ENCODE peak calls at places on chromosomes 13 and 19, in eight cellular contexts. One of them, this sample, is unnamed. For H3K27me3, the result is how much of the 10 kb centered on the place peaks cover.

GRCh38 chr19:4713384-4713951 is 10.2 kb downstream of the DPP9 start:
- DNase-seq in MM.1S: no peak
- DNase-seq in spleen: no peak
- DNase-seq in thoracic aorta: no peak
- DNase-seq in naive thymus-derived CD4-positive, alpha-beta T cell: no peak
- DNase-seq in astrocyte: peak
- DNase-seq in CD4-positive, alpha-beta memory T cell: no peak
- DNase-seq in IMR-90: peak
- DNase-seq in this sample: no peak

GRCh38 chr19:39336483-39336882 is 640 bp upstream of the GMFG start:
- DNase-seq in MM.1S: no peak
- DNase-seq in spleen: no peak
- DNase-seq in thoracic aorta: no peak
- DNase-seq in naive thymus-derived CD4-positive, alpha-beta T cell: no peak
- DNase-seq in astrocyte: no peak
- DNase-seq in CD4-positive, alpha-beta memory T cell: no peak
- DNase-seq in IMR-90: no peak
- DNase-seq in this sample: no peak

GRCh38 chr13:23963947-23964346 is 66.6 kb upstream of the C1QTNF9B start:
- DNase-seq in MM.1S: no peak
- DNase-seq in spleen: no peak
- DNase-seq in thoracic aorta: no peak
- DNase-seq in naive thymus-derived CD4-positive, alpha-beta T cell: no peak
- DNase-seq in astrocyte: peak
- DNase-seq in CD4-positive, alpha-beta memory T cell: no peak
- DNase-seq in IMR-90: peak
- DNase-seq in this sample: no peak

GRCh38 chr19:40191836-40192646 is 815 bp downstream of the MAP3K10 start:
- DNase-seq in MM.1S: peak
- DNase-seq in spleen: peak
- DNase-seq in thoracic aorta: no peak
- DNase-seq in naive thymus-derived CD4-positive, alpha-beta T cell: no peak
- DNase-seq in astrocyte: no peak
- DNase-seq in CD4-positive, alpha-beta memory T cell: no peak
- DNase-seq in IMR-90: peak
- DNase-seq in this sample: peak

GRCh38 chr19:39145180-39145953 is 19.8 kb downstream of the PAK4 start:
- DNase-seq in MM.1S: no peak
- DNase-seq in spleen: no peak
- DNase-seq in thoracic aorta: no peak
- DNase-seq in naive thymus-derived CD4-positive, alpha-beta T cell: no peak
- DNase-seq in astrocyte: no peak
- DNase-seq in CD4-positive, alpha-beta memory T cell: no peak
- DNase-seq in IMR-90: no peak
- DNase-seq in this sample: no peak

GRCh38 chr13:41054212-41054877 is 7.0 kb upstream of the WBP4 start:
- DNase-seq in MM.1S: peak
- DNase-seq in spleen: no peak
- DNase-seq in thoracic aorta: no peak
- DNase-seq in naive thymus-derived CD4-positive, alpha-beta T cell: no peak
- DNase-seq in astrocyte: peak
- DNase-seq in CD4-positive, alpha-beta memory T cell: peak
- DNase-seq in IMR-90: peak
- DNase-seq in this sample: no peak

GRCh38 chr19:5122121-5122400 is 153.1 kb downstream of the KDM4B start:
- DNase-seq in MM.1S: no peak
- DNase-seq in spleen: no peak
- DNase-seq in thoracic aorta: no peak
- DNase-seq in naive thymus-derived CD4-positive, alpha-beta T cell: no peak
- DNase-seq in astrocyte: no peak
- DNase-seq in CD4-positive, alpha-beta memory T cell: no peak
- DNase-seq in IMR-90: no peak
- DNase-seq in this sample: no peak

GRCh38 chr19:6979341-6979740 is 41.9 kb downstream of the MBD3L2B start:
- DNase-seq in MM.1S: no peak
- DNase-seq in spleen: no peak
- DNase-seq in thoracic aorta: no peak
- DNase-seq in naive thymus-derived CD4-positive, alpha-beta T cell: no peak
- DNase-seq in astrocyte: no peak
- DNase-seq in CD4-positive, alpha-beta memory T cell: no peak
- DNase-seq in IMR-90: no peak
- DNase-seq in this sample: no peak

GRCh38 chr19:2726904-2727639 is 5.9 kb upstream of the DIRAS1 start:
- DNase-seq in MM.1S: no peak
- DNase-seq in spleen: no peak
- DNase-seq in thoracic aorta: no peak
- DNase-seq in naive thymus-derived CD4-positive, alpha-beta T cell: no peak
- DNase-seq in astrocyte: no peak
- DNase-seq in CD4-positive, alpha-beta memory T cell: no peak
- DNase-seq in IMR-90: no peak
- DNase-seq in this sample: no peak

GRCh38 chr19:14450168-14450874 is 17.2 kb downstream of the PKN1 start:
- DNase-seq in MM.1S: peak
- DNase-seq in spleen: no peak
- DNase-seq in thoracic aorta: no peak
- DNase-seq in naive thymus-derived CD4-positive, alpha-beta T cell: no peak
- DNase-seq in astrocyte: no peak
- DNase-seq in CD4-positive, alpha-beta memory T cell: peak
- DNase-seq in IMR-90: no peak
- DNase-seq in this sample: no peak

GRCh38 chr13:81738364-81738763 is 1397.4 kb upstream of the SPRY2 start:
- DNase-seq in MM.1S: no peak
- DNase-seq in spleen: no peak
- DNase-seq in thoracic aorta: no peak
- DNase-seq in naive thymus-derived CD4-positive, alpha-beta T cell: no peak
- DNase-seq in astrocyte: no peak
- DNase-seq in CD4-positive, alpha-beta memory T cell: no peak
- DNase-seq in IMR-90: no peak
- DNase-seq in this sample: no peak

GRCh38 chr13:98576215-98576945 is 527 bp downstream of the STK24 start:
- DNase-seq in MM.1S: peak
- DNase-seq in spleen: peak
- DNase-seq in thoracic aorta: no peak
- DNase-seq in naive thymus-derived CD4-positive, alpha-beta T cell: peak
- DNase-seq in astrocyte: no peak
- DNase-seq in CD4-positive, alpha-beta memory T cell: peak
- DNase-seq in IMR-90: no peak
- DNase-seq in this sample: no peak

GRCh38 chr13:60448907-60449510 is 52.0 kb downstream of the TDRD3 start:
- DNase-seq in MM.1S: no peak
- DNase-seq in spleen: no peak
- DNase-seq in thoracic aorta: no peak
- DNase-seq in naive thymus-derived CD4-positive, alpha-beta T cell: no peak
- DNase-seq in astrocyte: peak
- DNase-seq in CD4-positive, alpha-beta memory T cell: no peak
- DNase-seq in IMR-90: peak
- DNase-seq in this sample: no peak

GRCh38 chr13:39516140-39516539 is 86.9 kb downstream of the LHFPL6 start:
- DNase-seq in MM.1S: no peak
- DNase-seq in spleen: no peak
- DNase-seq in thoracic aorta: no peak
- DNase-seq in naive thymus-derived CD4-positive, alpha-beta T cell: no peak
- DNase-seq in astrocyte: peak
- DNase-seq in CD4-positive, alpha-beta memory T cell: no peak
- DNase-seq in IMR-90: no peak
- DNase-seq in this sample: no peak

GRCh38 chr13:95121516-95121915 is 179.7 kb downstream of the ABCC4 start:
- DNase-seq in MM.1S: no peak
- DNase-seq in spleen: no peak
- DNase-seq in thoracic aorta: no peak
- DNase-seq in naive thymus-derived CD4-positive, alpha-beta T cell: no peak
- DNase-seq in astrocyte: no peak
- DNase-seq in CD4-positive, alpha-beta memory T cell: no peak
- DNase-seq in IMR-90: no peak
- DNase-seq in this sample: no peak

GRCh38 chr19:12872941-12873890 is 8.0 kb downstream of the DNASE2 start:
- DNase-seq in MM.1S: peak
- DNase-seq in spleen: no peak
- DNase-seq in thoracic aorta: no peak
- DNase-seq in naive thymus-derived CD4-positive, alpha-beta T cell: no peak
- DNase-seq in astrocyte: no peak
- DNase-seq in CD4-positive, alpha-beta memory T cell: peak
- DNase-seq in IMR-90: peak
- DNase-seq in this sample: no peak

GRCh38 chr13:113906566-113906965 is 42.7 kb upstream of the GAS6 start:
- DNase-seq in MM.1S: no peak
- DNase-seq in spleen: peak
- DNase-seq in thoracic aorta: no peak
- DNase-seq in naive thymus-derived CD4-positive, alpha-beta T cell: no peak
- DNase-seq in astrocyte: no peak
- DNase-seq in CD4-positive, alpha-beta memory T cell: no peak
- DNase-seq in IMR-90: no peak
- DNase-seq in this sample: no peak

GRCh38 chr13:112761701-112762689 is 72.2 kb downstream of the ATP11A start:
- DNase-seq in MM.1S: no peak
- DNase-seq in spleen: peak
- DNase-seq in thoracic aorta: no peak
- DNase-seq in naive thymus-derived CD4-positive, alpha-beta T cell: no peak
- DNase-seq in astrocyte: peak
- DNase-seq in CD4-positive, alpha-beta memory T cell: no peak
- DNase-seq in IMR-90: peak
- DNase-seq in this sample: no peak
- H3K27ac ChIP-seq in MM.1S: no peak
- H3K27ac ChIP-seq in spleen: no peak
- H3K27ac ChIP-seq in thoracic aorta: no peak
- H3K27ac ChIP-seq in naive thymus-derived CD4-positive, alpha-beta T cell: no peak
- H3K27ac ChIP-seq in astrocyte: no peak
- H3K27ac ChIP-seq in CD4-positive, alpha-beta memory T cell: no peak
- H3K27ac ChIP-seq in IMR-90: no peak
- H3K27ac ChIP-seq in this sample: no peak

GRCh38 chr19:15864824-15865223 is 33.0 kb downstream of the CYP4F2 start:
- DNase-seq in MM.1S: no peak
- DNase-seq in spleen: no peak
- DNase-seq in thoracic aorta: no peak
- DNase-seq in naive thymus-derived CD4-positive, alpha-beta T cell: no peak
- DNase-seq in astrocyte: no peak
- DNase-seq in CD4-positive, alpha-beta memory T cell: no peak
- DNase-seq in IMR-90: no peak
- DNase-seq in this sample: no peak
- H3K27me3 ChIP-seq in MM.1S: half or more
- H3K27me3 ChIP-seq in spleen: under half
- H3K27me3 ChIP-seq in thoracic aorta: under half
- H3K27me3 ChIP-seq in naive thymus-derived CD4-positive, alpha-beta T cell: under half
- H3K27me3 ChIP-seq in astrocyte: under half
- H3K27me3 ChIP-seq in CD4-positive, alpha-beta memory T cell: under half
- H3K27me3 ChIP-seq in IMR-90: under half
- H3K27me3 ChIP-seq in this sample: under half

DNA sequence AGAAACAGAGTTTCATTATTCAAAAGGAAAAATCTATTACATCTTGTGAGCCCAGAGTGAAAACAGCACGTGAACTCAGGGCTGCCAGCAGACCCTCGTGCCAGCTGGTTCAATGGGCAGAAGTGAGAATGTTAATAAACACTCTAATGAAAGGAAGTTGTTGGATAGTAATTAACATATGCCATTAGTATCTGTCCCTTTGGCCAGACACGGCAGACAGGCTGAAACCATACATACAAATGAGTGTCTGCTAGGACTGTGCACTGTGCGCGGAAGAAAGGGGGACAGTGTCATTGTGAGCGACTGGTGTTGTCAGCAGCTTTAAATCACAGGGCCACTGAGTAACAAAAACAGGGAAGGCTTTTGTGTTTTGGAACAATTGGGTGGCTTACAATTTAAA is 121.9 kb upstream of the TSC22D1 start:
- DNase-seq in MM.1S: no peak
- DNase-seq in spleen: no peak
- DNase-seq in thoracic aorta: no peak
- DNase-seq in naive thymus-derived CD4-positive, alpha-beta T cell: no peak
- DNase-seq in astrocyte: no peak
- DNase-seq in CD4-positive, alpha-beta memory T cell: no peak
- DNase-seq in IMR-90: no peak
- DNase-seq in this sample: no peak
- H3K27ac ChIP-seq in MM.1S: no peak
- H3K27ac ChIP-seq in spleen: no peak
- H3K27ac ChIP-seq in thoracic aorta: no peak
- H3K27ac ChIP-seq in naive thymus-derived CD4-positive, alpha-beta T cell: no peak
- H3K27ac ChIP-seq in astrocyte: no peak
- H3K27ac ChIP-seq in CD4-positive, alpha-beta memory T cell: no peak
- H3K27ac ChIP-seq in IMR-90: no peak
- H3K27ac ChIP-seq in this sample: no peak

GRCh38 chr13:99982021-99982740 is 597 bp downstream of the ZIC2 start:
- DNase-seq in MM.1S: no peak
- DNase-seq in spleen: peak
- DNase-seq in thoracic aorta: no peak
- DNase-seq in naive thymus-derived CD4-positive, alpha-beta T cell: peak
- DNase-seq in astrocyte: no peak
- DNase-seq in CD4-positive, alpha-beta memory T cell: no peak
- DNase-seq in IMR-90: no peak
- DNase-seq in this sample: no peak
- H3K27me3 ChIP-seq in MM.1S: under half
- H3K27me3 ChIP-seq in spleen: under half
- H3K27me3 ChIP-seq in thoracic aorta: half or more
- H3K27me3 ChIP-seq in naive thymus-derived CD4-positive, alpha-beta T cell: under half
- H3K27me3 ChIP-seq in astrocyte: half or more
- H3K27me3 ChIP-seq in CD4-positive, alpha-beta memory T cell: half or more
- H3K27me3 ChIP-seq in IMR-90: half or more
- H3K27me3 ChIP-seq in this sample: half or more

GRCh38 chr13:77299587-77299986 is 27.3 kb downstream of the MYCBP2 start:
- DNase-seq in MM.1S: no peak
- DNase-seq in spleen: no peak
- DNase-seq in thoracic aorta: no peak
- DNase-seq in naive thymus-derived CD4-positive, alpha-beta T cell: no peak
- DNase-seq in astrocyte: no peak
- DNase-seq in CD4-positive, alpha-beta memory T cell: no peak
- DNase-seq in IMR-90: no peak
- DNase-seq in this sample: no peak
- H3K27ac ChIP-seq in MM.1S: no peak
- H3K27ac ChIP-seq in spleen: peak
- H3K27ac ChIP-seq in thoracic aorta: peak
- H3K27ac ChIP-seq in naive thymus-derived CD4-positive, alpha-beta T cell: no peak
- H3K27ac ChIP-seq in astrocyte: no peak
- H3K27ac ChIP-seq in CD4-positive, alpha-beta memory T cell: no peak
- H3K27ac ChIP-seq in IMR-90: peak
- H3K27ac ChIP-seq in this sample: no peak

GRCh38 chr19:45597425-45598111 is 4.4 kb downstream of the GPR4 start:
- DNase-seq in MM.1S: no peak
- DNase-seq in spleen: no peak
- DNase-seq in thoracic aorta: no peak
- DNase-seq in naive thymus-derived CD4-positive, alpha-beta T cell: no peak
- DNase-seq in astrocyte: no peak
- DNase-seq in CD4-positive, alpha-beta memory T cell: no peak
- DNase-seq in IMR-90: no peak
- DNase-seq in this sample: no peak
- H3K27me3 ChIP-seq in MM.1S: half or more
- H3K27me3 ChIP-seq in spleen: under half
- H3K27me3 ChIP-seq in thoracic aorta: under half
- H3K27me3 ChIP-seq in naive thymus-derived CD4-positive, alpha-beta T cell: under half
- H3K27me3 ChIP-seq in astrocyte: under half
- H3K27me3 ChIP-seq in CD4-positive, alpha-beta memory T cell: half or more
- H3K27me3 ChIP-seq in IMR-90: half or more
- H3K27me3 ChIP-seq in this sample: half or more